ENCODE peak calls at places on chromosomes 11 and 22, in eight cellular contexts. One of them, this sample, is unnamed.

GRCh38 chr11:131998020-131998419 is 627.6 kb downstream of the NTM start:
- DNase-seq in AG10803: no peak
- DNase-seq in NT2/D1: no peak
- DNase-seq in stimulated activated CD4-positive, alpha-beta T cell treated with anti-CD3 and anti-CD28 coated beads, TNF-alpha, amount 100 ng/mL, for 1 hour: no peak
- DNase-seq in GDM1: no peak
- DNase-seq in activated CD4-positive, alpha-beta T cell treated with anti-CD3 and anti-CD28 coated beads for 48 hours: no peak
- DNase-seq in posterior vena cava: no peak
- DNase-seq in GM20000: no peak
- DNase-seq in this sample: no peak

GRCh38 chr11:72146625-72147024 is 11.1 kb downstream of the FOLR3 start:
- DNase-seq in GM20000: no peak
- DNase-seq in activated CD4-positive, alpha-beta T cell treated with anti-CD3 and anti-CD28 coated beads for 48 hours: no peak
- DNase-seq in AG10803: no peak
- DNase-seq in NT2/D1: no peak
- DNase-seq in posterior vena cava: no peak
- DNase-seq in GDM1: no peak
- DNase-seq in stimulated activated CD4-positive, alpha-beta T cell treated with anti-CD3 and anti-CD28 coated beads, TNF-alpha, amount 100 ng/mL, for 1 hour: no peak
- DNase-seq in this sample: no peak

GRCh38 chr22:43433451-43433850 is 21.6 kb downstream of the MPPED1 start:
- DNase-seq in GM20000: no peak
- DNase-seq in stimulated activated CD4-positive, alpha-beta T cell treated with anti-CD3 and anti-CD28 coated beads, TNF-alpha, amount 100 ng/mL, for 1 hour: no peak
- DNase-seq in posterior vena cava: peak
- DNase-seq in GDM1: no peak
- DNase-seq in NT2/D1: no peak
- DNase-seq in activated CD4-positive, alpha-beta T cell treated with anti-CD3 and anti-CD28 coated beads for 48 hours: no peak
- DNase-seq in AG10803: no peak
- DNase-seq in this sample: no peak

GRCh38 chr22:24208012-24208749 is 26.9 kb downstream of the SUSD2 start:
- DNase-seq in activated CD4-positive, alpha-beta T cell treated with anti-CD3 and anti-CD28 coated beads for 48 hours: no peak
- DNase-seq in GM20000: no peak
- DNase-seq in posterior vena cava: no peak
- DNase-seq in AG10803: peak
- DNase-seq in GDM1: peak
- DNase-seq in NT2/D1: no peak
- DNase-seq in stimulated activated CD4-positive, alpha-beta T cell treated with anti-CD3 and anti-CD28 coated beads, TNF-alpha, amount 100 ng/mL, for 1 hour: no peak
- DNase-seq in this sample: no peak

GRCh38 chr22:39463931-39464390 is 7.1 kb downstream of the MGAT3 start:
- DNase-seq in GDM1: no peak
- DNase-seq in stimulated activated CD4-positive, alpha-beta T cell treated with anti-CD3 and anti-CD28 coated beads, TNF-alpha, amount 100 ng/mL, for 1 hour: no peak
- DNase-seq in posterior vena cava: no peak
- DNase-seq in activated CD4-positive, alpha-beta T cell treated with anti-CD3 and anti-CD28 coated beads for 48 hours: no peak
- DNase-seq in GM20000: no peak
- DNase-seq in AG10803: peak
- DNase-seq in NT2/D1: no peak
- DNase-seq in this sample: no peak

GRCh38 chr22:27715078-27715477 is 86.5 kb downstream of the MN1 start:
- DNase-seq in NT2/D1: no peak
- DNase-seq in stimulated activated CD4-positive, alpha-beta T cell treated with anti-CD3 and anti-CD28 coated beads, TNF-alpha, amount 100 ng/mL, for 1 hour: no peak
- DNase-seq in GDM1: no peak
- DNase-seq in posterior vena cava: peak
- DNase-seq in GM20000: no peak
- DNase-seq in activated CD4-positive, alpha-beta T cell treated with anti-CD3 and anti-CD28 coated beads for 48 hours: no peak
- DNase-seq in AG10803: no peak
- DNase-seq in this sample: no peak

GRCh38 chr11:119347242-119347641 is 737 bp upstream of the MFRP start:
- DNase-seq in NT2/D1: no peak
- DNase-seq in posterior vena cava: no peak
- DNase-seq in activated CD4-positive, alpha-beta T cell treated with anti-CD3 and anti-CD28 coated beads for 48 hours: no peak
- DNase-seq in stimulated activated CD4-positive, alpha-beta T cell treated with anti-CD3 and anti-CD28 coated beads, TNF-alpha, amount 100 ng/mL, for 1 hour: no peak
- DNase-seq in GDM1: no peak
- DNase-seq in GM20000: no peak
- DNase-seq in AG10803: peak
- DNase-seq in this sample: no peak

GRCh38 chr11:30914143-30914762 is 328.1 kb upstream of the MPPED2 start:
- DNase-seq in stimulated activated CD4-positive, alpha-beta T cell treated with anti-CD3 and anti-CD28 coated beads, TNF-alpha, amount 100 ng/mL, for 1 hour: no peak
- DNase-seq in NT2/D1: peak
- DNase-seq in posterior vena cava: peak
- DNase-seq in GM20000: peak
- DNase-seq in activated CD4-positive, alpha-beta T cell treated with anti-CD3 and anti-CD28 coated beads for 48 hours: peak
- DNase-seq in AG10803: peak
- DNase-seq in GDM1: no peak
- DNase-seq in this sample: peak

GRCh38 chr22:37241351-37242142 is 2.5 kb downstream of the RAC2 start:
- DNase-seq in activated CD4-positive, alpha-beta T cell treated with anti-CD3 and anti-CD28 coated beads for 48 hours: peak
- DNase-seq in GM20000: no peak
- DNase-seq in GDM1: no peak
- DNase-seq in posterior vena cava: peak
- DNase-seq in NT2/D1: no peak
- DNase-seq in AG10803: no peak
- DNase-seq in stimulated activated CD4-positive, alpha-beta T cell treated with anti-CD3 and anti-CD28 coated beads, TNF-alpha, amount 100 ng/mL, for 1 hour: no peak
- DNase-seq in this sample: no peak

GRCh38 chr11:85137597-85137996 is 489.5 kb downstream of the DLG2 start:
- DNase-seq in stimulated activated CD4-positive, alpha-beta T cell treated with anti-CD3 and anti-CD28 coated beads, TNF-alpha, amount 100 ng/mL, for 1 hour: no peak
- DNase-seq in GDM1: no peak
- DNase-seq in NT2/D1: no peak
- DNase-seq in AG10803: no peak
- DNase-seq in GM20000: no peak
- DNase-seq in activated CD4-positive, alpha-beta T cell treated with anti-CD3 and anti-CD28 coated beads for 48 hours: no peak
- DNase-seq in posterior vena cava: no peak
- DNase-seq in this sample: no peak

GRCh38 chr11:64752106-64752970 is 7.4 kb downstream of the PYGM start:
- DNase-seq in AG10803: no peak
- DNase-seq in NT2/D1: no peak
- DNase-seq in GDM1: no peak
- DNase-seq in activated CD4-positive, alpha-beta T cell treated with anti-CD3 and anti-CD28 coated beads for 48 hours: no peak
- DNase-seq in posterior vena cava: peak
- DNase-seq in stimulated activated CD4-positive, alpha-beta T cell treated with anti-CD3 and anti-CD28 coated beads, TNF-alpha, amount 100 ng/mL, for 1 hour: no peak
- DNase-seq in GM20000: no peak
- DNase-seq in this sample: no peak

GRCh38 chr22:32622004-32622761 is 147.6 kb downstream of the FBXO7 start:
- DNase-seq in NT2/D1: peak
- DNase-seq in posterior vena cava: peak
- DNase-seq in activated CD4-positive, alpha-beta T cell treated with anti-CD3 and anti-CD28 coated beads for 48 hours: no peak
- DNase-seq in GDM1: no peak
- DNase-seq in GM20000: no peak
- DNase-seq in AG10803: peak
- DNase-seq in stimulated activated CD4-positive, alpha-beta T cell treated with anti-CD3 and anti-CD28 coated beads, TNF-alpha, amount 100 ng/mL, for 1 hour: no peak
- DNase-seq in this sample: no peak

GRCh38 chr11:19049351-19049750 is 11.2 kb downstream of the MRGPRX2 start:
- DNase-seq in stimulated activated CD4-positive, alpha-beta T cell treated with anti-CD3 and anti-CD28 coated beads, TNF-alpha, amount 100 ng/mL, for 1 hour: no peak
- DNase-seq in AG10803: no peak
- DNase-seq in posterior vena cava: no peak
- DNase-seq in activated CD4-positive, alpha-beta T cell treated with anti-CD3 and anti-CD28 coated beads for 48 hours: no peak
- DNase-seq in NT2/D1: no peak
- DNase-seq in GDM1: no peak
- DNase-seq in GM20000: no peak
- DNase-seq in this sample: no peak

GRCh38 chr22:23913661-23914353 is 19.6 kb downstream of the MIF start:
- DNase-seq in stimulated activated CD4-positive, alpha-beta T cell treated with anti-CD3 and anti-CD28 coated beads, TNF-alpha, amount 100 ng/mL, for 1 hour: peak
- DNase-seq in posterior vena cava: peak
- DNase-seq in activated CD4-positive, alpha-beta T cell treated with anti-CD3 and anti-CD28 coated beads for 48 hours: peak
- DNase-seq in GDM1: peak
- DNase-seq in GM20000: peak
- DNase-seq in AG10803: peak
- DNase-seq in NT2/D1: peak
- DNase-seq in this sample: peak

GRCh38 chr22:50102946-50103345 is 13.1 kb downstream of the MOV10L1 start:
- DNase-seq in NT2/D1: no peak
- DNase-seq in posterior vena cava: peak
- DNase-seq in GDM1: no peak
- DNase-seq in AG10803: no peak
- DNase-seq in stimulated activated CD4-positive, alpha-beta T cell treated with anti-CD3 and anti-CD28 coated beads, TNF-alpha, amount 100 ng/mL, for 1 hour: no peak
- DNase-seq in GM20000: no peak
- DNase-seq in activated CD4-positive, alpha-beta T cell treated with anti-CD3 and anti-CD28 coated beads for 48 hours: no peak
- DNase-seq in this sample: no peak

GRCh38 chr11:299081-299891 is at the start of gene IFITM5:
- DNase-seq in posterior vena cava: peak
- DNase-seq in stimulated activated CD4-positive, alpha-beta T cell treated with anti-CD3 and anti-CD28 coated beads, TNF-alpha, amount 100 ng/mL, for 1 hour: no peak
- DNase-seq in activated CD4-positive, alpha-beta T cell treated with anti-CD3 and anti-CD28 coated beads for 48 hours: no peak
- DNase-seq in AG10803: no peak
- DNase-seq in GDM1: no peak
- DNase-seq in NT2/D1: no peak
- DNase-seq in GM20000: no peak
- DNase-seq in this sample: no peak

GRCh38 chr11:35145249-35145648 is 6.3 kb downstream of the CD44 start:
- DNase-seq in stimulated activated CD4-positive, alpha-beta T cell treated with anti-CD3 and anti-CD28 coated beads, TNF-alpha, amount 100 ng/mL, for 1 hour: no peak
- DNase-seq in AG10803: peak
- DNase-seq in posterior vena cava: no peak
- DNase-seq in NT2/D1: no peak
- DNase-seq in GM20000: peak
- DNase-seq in activated CD4-positive, alpha-beta T cell treated with anti-CD3 and anti-CD28 coated beads for 48 hours: peak
- DNase-seq in GDM1: no peak
- DNase-seq in this sample: no peak

GRCh38 chr11:27720277-27720830 is 20.1 kb upstream of the BDNF start:
- DNase-seq in activated CD4-positive, alpha-beta T cell treated with anti-CD3 and anti-CD28 coated beads for 48 hours: peak
- DNase-seq in GM20000: peak
- DNase-seq in NT2/D1: no peak
- DNase-seq in GDM1: no peak
- DNase-seq in posterior vena cava: no peak
- DNase-seq in AG10803: no peak
- DNase-seq in stimulated activated CD4-positive, alpha-beta T cell treated with anti-CD3 and anti-CD28 coated beads, TNF-alpha, amount 100 ng/mL, for 1 hour: no peak
- DNase-seq in this sample: peak

GRCh38 chr11:64969209-64969608 is 2.7 kb downstream of the MAJIN start:
- DNase-seq in posterior vena cava: no peak
- DNase-seq in activated CD4-positive, alpha-beta T cell treated with anti-CD3 and anti-CD28 coated beads for 48 hours: no peak
- DNase-seq in stimulated activated CD4-positive, alpha-beta T cell treated with anti-CD3 and anti-CD28 coated beads, TNF-alpha, amount 100 ng/mL, for 1 hour: no peak
- DNase-seq in GDM1: no peak
- DNase-seq in NT2/D1: no peak
- DNase-seq in GM20000: no peak
- DNase-seq in AG10803: peak
- DNase-seq in this sample: no peak

GRCh38 chr22:31240011-31240410 is 27.9 kb downstream of the LIMK2 start:
- DNase-seq in activated CD4-positive, alpha-beta T cell treated with anti-CD3 and anti-CD28 coated beads for 48 hours: no peak
- DNase-seq in GDM1: no peak
- DNase-seq in AG10803: no peak
- DNase-seq in stimulated activated CD4-positive, alpha-beta T cell treated with anti-CD3 and anti-CD28 coated beads, TNF-alpha, amount 100 ng/mL, for 1 hour: no peak
- DNase-seq in posterior vena cava: no peak
- DNase-seq in NT2/D1: no peak
- DNase-seq in GM20000: no peak
- DNase-seq in this sample: no peak

GRCh38 chr11:123654566-123655081 is at the start of gene SCN3B:
- DNase-seq in GM20000: peak
- DNase-seq in posterior vena cava: peak
- DNase-seq in GDM1: no peak
- DNase-seq in AG10803: peak
- DNase-seq in stimulated activated CD4-positive, alpha-beta T cell treated with anti-CD3 and anti-CD28 coated beads, TNF-alpha, amount 100 ng/mL, for 1 hour: no peak
- DNase-seq in NT2/D1: peak
- DNase-seq in activated CD4-positive, alpha-beta T cell treated with anti-CD3 and anti-CD28 coated beads for 48 hours: peak
- DNase-seq in this sample: peak

GRCh38 chr22:34429314-34429713 is 509.0 kb upstream of the LARGE1 start:
- DNase-seq in GM20000: no peak
- DNase-seq in GDM1: no peak
- DNase-seq in activated CD4-positive, alpha-beta T cell treated with anti-CD3 and anti-CD28 coated beads for 48 hours: peak
- DNase-seq in stimulated activated CD4-positive, alpha-beta T cell treated with anti-CD3 and anti-CD28 coated beads, TNF-alpha, amount 100 ng/mL, for 1 hour: no peak
- DNase-seq in NT2/D1: no peak
- DNase-seq in AG10803: no peak
- DNase-seq in posterior vena cava: no peak
- DNase-seq in this sample: no peak

GRCh38 chr22:44337658-44338004 is 24.9 kb upstream of the SHISAL1 start:
- DNase-seq in posterior vena cava: no peak
- DNase-seq in GDM1: no peak
- DNase-seq in NT2/D1: no peak
- DNase-seq in stimulated activated CD4-positive, alpha-beta T cell treated with anti-CD3 and anti-CD28 coated beads, TNF-alpha, amount 100 ng/mL, for 1 hour: no peak
- DNase-seq in GM20000: no peak
- DNase-seq in activated CD4-positive, alpha-beta T cell treated with anti-CD3 and anti-CD28 coated beads for 48 hours: peak
- DNase-seq in AG10803: peak
- DNase-seq in this sample: no peak

GRCh38 chr11:15114501-15115475 is at the start of gene INSC:
- DNase-seq in NT2/D1: no peak
- DNase-seq in GDM1: no peak
- DNase-seq in GM20000: no peak
- DNase-seq in AG10803: peak
- DNase-seq in stimulated activated CD4-positive, alpha-beta T cell treated with anti-CD3 and anti-CD28 coated beads, TNF-alpha, amount 100 ng/mL, for 1 hour: no peak
- DNase-seq in activated CD4-positive, alpha-beta T cell treated with anti-CD3 and anti-CD28 coated beads for 48 hours: no peak
- DNase-seq in posterior vena cava: no peak
- DNase-seq in this sample: no peak

GRCh38 chr22:24937114-24937513 is 9.4 kb downstream of the LHFPL7 start:
- DNase-seq in activated CD4-positive, alpha-beta T cell treated with anti-CD3 and anti-CD28 coated beads for 48 hours: no peak
- DNase-seq in AG10803: no peak
- DNase-seq in stimulated activated CD4-positive, alpha-beta T cell treated with anti-CD3 and anti-CD28 coated beads, TNF-alpha, amount 100 ng/mL, for 1 hour: no peak
- DNase-seq in GDM1: no peak
- DNase-seq in GM20000: no peak
- DNase-seq in NT2/D1: no peak
- DNase-seq in posterior vena cava: no peak
- DNase-seq in this sample: no peak

GRCh38 chr11:129391864-129392263 is 16.2 kb downstream of the BARX2 start:
- DNase-seq in posterior vena cava: no peak
- DNase-seq in GM20000: no peak
- DNase-seq in stimulated activated CD4-positive, alpha-beta T cell treated with anti-CD3 and anti-CD28 coated beads, TNF-alpha, amount 100 ng/mL, for 1 hour: no peak
- DNase-seq in NT2/D1: no peak
- DNase-seq in AG10803: no peak
- DNase-seq in GDM1: no peak
- DNase-seq in activated CD4-positive, alpha-beta T cell treated with anti-CD3 and anti-CD28 coated beads for 48 hours: no peak
- DNase-seq in this sample: no peak

GRCh38 chr11:95363189-95363588 is 132.2 kb upstream of the SESN3 start:
- DNase-seq in GDM1: no peak
- DNase-seq in GM20000: no peak
- DNase-seq in NT2/D1: no peak
- DNase-seq in AG10803: peak
- DNase-seq in posterior vena cava: no peak
- DNase-seq in activated CD4-positive, alpha-beta T cell treated with anti-CD3 and anti-CD28 coated beads for 48 hours: no peak
- DNase-seq in stimulated activated CD4-positive, alpha-beta T cell treated with anti-CD3 and anti-CD28 coated beads, TNF-alpha, amount 100 ng/mL, for 1 hour: no peak
- DNase-seq in this sample: no peak

GRCh38 chr11:59923813-59924212 is 14.4 kb upstream of the OOSP1 start:
- DNase-seq in NT2/D1: no peak
- DNase-seq in activated CD4-positive, alpha-beta T cell treated with anti-CD3 and anti-CD28 coated beads for 48 hours: peak
- DNase-seq in AG10803: no peak
- DNase-seq in GM20000: no peak
- DNase-seq in GDM1: no peak
- DNase-seq in posterior vena cava: no peak
- DNase-seq in stimulated activated CD4-positive, alpha-beta T cell treated with anti-CD3 and anti-CD28 coated beads, TNF-alpha, amount 100 ng/mL, for 1 hour: no peak
- DNase-seq in this sample: no peak

GRCh38 chr11:38937709-38938108 is 2339.7 kb upstream of the RAG2 start:
- DNase-seq in stimulated activated CD4-positive, alpha-beta T cell treated with anti-CD3 and anti-CD28 coated beads, TNF-alpha, amount 100 ng/mL, for 1 hour: no peak
- DNase-seq in GDM1: no peak
- DNase-seq in GM20000: no peak
- DNase-seq in posterior vena cava: no peak
- DNase-seq in activated CD4-positive, alpha-beta T cell treated with anti-CD3 and anti-CD28 coated beads for 48 hours: no peak
- DNase-seq in NT2/D1: no peak
- DNase-seq in AG10803: no peak
- DNase-seq in this sample: no peak

GRCh38 chr11:34027516-34028406 is 23.8 kb upstream of the CAPRIN1 start:
- DNase-seq in activated CD4-positive, alpha-beta T cell treated with anti-CD3 and anti-CD28 coated beads for 48 hours: no peak
- DNase-seq in posterior vena cava: no peak
- DNase-seq in GM20000: no peak
- DNase-seq in GDM1: no peak
- DNase-seq in stimulated activated CD4-positive, alpha-beta T cell treated with anti-CD3 and anti-CD28 coated beads, TNF-alpha, amount 100 ng/mL, for 1 hour: no peak
- DNase-seq in NT2/D1: no peak
- DNase-seq in AG10803: no peak
- DNase-seq in this sample: peak

GRCh38 chr11:57403176-57404147 is 13.0 kb upstream of the PRG2 start:
- DNase-seq in GM20000: no peak
- DNase-seq in GDM1: no peak
- DNase-seq in posterior vena cava: peak
- DNase-seq in activated CD4-positive, alpha-beta T cell treated with anti-CD3 and anti-CD28 coated beads for 48 hours: no peak
- DNase-seq in AG10803: no peak
- DNase-seq in NT2/D1: no peak
- DNase-seq in stimulated activated CD4-positive, alpha-beta T cell treated with anti-CD3 and anti-CD28 coated beads, TNF-alpha, amount 100 ng/mL, for 1 hour: no peak
- DNase-seq in this sample: no peak